ENCODE peak calls at places on chromosomes 6 and 20, in nine cellular contexts. B is AG04450, D is GM23338, T is foreskin fibroblast, S is fibroblast of pulmonary artery, P is RWPE1, I is PC-9, X is type B pancreatic cell, N is A549. Q is an unnamed sample.

GRCh38 chr6:39684790-39685485 is 40.3 kb downstream of the KIF6 start:
- DNase-seq in S (no peak), B (no peak), T (peak), D (no peak), P (no peak), I (peak), X (no peak), N (no peak), Q (no peak)

GRCh38 chr6:43054206-43054943 is 724 bp upstream of the CUL7 start:
- DNase-seq in S (no peak), B (no peak), X (no peak), T (no peak), N (no peak), P (no peak), I (no peak), D (peak), Q (no peak)

GRCh38 chr6:133466666-133467065 is 225.5 kb downstream of the EYA4 start:
- DNase-seq in T (no peak), B (no peak), I (no peak), D (no peak), N (no peak), P (no peak), X (no peak), S (peak), Q (no peak)

GRCh38 chr6:38234934-38235678 is 404.6 kb downstream of the BTBD9 start:
- DNase-seq in I (no peak), T (no peak), P (no peak), B (no peak), N (no peak), X (no peak), S (no peak), D (no peak), Q (no peak)

GRCh38 chr6:117840541-117840983 is 66.5 kb upstream of the SLC35F1 start:
- DNase-seq in I (peak), X (no peak), S (peak), B (no peak), P (peak), N (peak), D (peak), T (peak), Q (no peak)

GRCh38 chr20:53097371-53097770 is 125.2 kb downstream of the TSHZ2 start:
- DNase-seq in B (no peak), T (no peak), N (no peak), I (no peak), S (no peak), P (no peak), D (no peak), X (no peak), Q (no peak)

GRCh38 chr6:8063762-8064637 is at the start of gene BLOC1S5:
- DNase-seq in B (peak), D (peak), I (peak), S (peak), P (peak), T (peak), X (peak), N (peak), Q (peak)

GRCh38 chr6:74187811-74188210 is 491.8 kb downstream of the CD109 start:
- DNase-seq in X (no peak), I (no peak), N (no peak), D (no peak), S (no peak), B (no peak), P (no peak), T (no peak), Q (no peak)

GRCh38 chr6:17580518-17581048 is 19.5 kb upstream of the FAM8A1 start:
- DNase-seq in X (no peak), I (no peak), B (no peak), T (peak), S (peak), N (no peak), D (peak), P (peak), Q (no peak)

GRCh38 chr6:2576499-2576898 is 174.2 kb downstream of the MYLK4 start:
- DNase-seq in P (no peak), X (no peak), N (no peak), S (peak), I (no peak), D (no peak), B (no peak), T (no peak), Q (no peak)

GRCh38 chr20:22496817-22497216 is 87.6 kb downstream of the FOXA2 start:
- DNase-seq in T (no peak), N (no peak), S (no peak), B (no peak), P (peak), X (no peak), D (no peak), I (no peak), Q (no peak)

GRCh38 chr6:161169690-161170089 is 104.2 kb downstream of the AGPAT4 start:
- DNase-seq in N (no peak), I (no peak), S (peak), X (no peak), P (peak), D (no peak), T (peak), B (no peak), Q (no peak)

GRCh38 chr6:12103158-12103557 is 91.0 kb downstream of the HIVEP1 start:
- DNase-seq in P (no peak), B (no peak), X (no peak), T (no peak), N (no peak), D (no peak), S (no peak), I (no peak), Q (no peak)

GRCh38 chr6:95117236-95117635 is 460.1 kb upstream of the MANEA start:
- DNase-seq in T (no peak), I (peak), D (no peak), B (no peak), S (no peak), P (peak), X (no peak), N (no peak), Q (no peak)

GRCh38 chr6:43256670-43257664 is 13.7 kb downstream of the TTBK1 start:
- DNase-seq in P (no peak), D (no peak), T (no peak), B (no peak), N (no peak), S (no peak), X (no peak), I (no peak), Q (no peak)

GRCh38 chr20:34876161-34877001 is at the start of gene ACSS2:
- DNase-seq in B (peak), D (peak), X (peak), T (peak), I (peak), P (peak), N (peak), S (peak), Q (peak)

GRCh38 chr6:149236584-149236983 is 80.9 kb upstream of the TAB2 start:
- DNase-seq in B (no peak), S (peak), N (no peak), T (no peak), P (no peak), X (no peak), I (no peak), D (no peak), Q (no peak)

GRCh38 chr6:149118737-149119653 is 198.5 kb upstream of the TAB2 start:
- DNase-seq in P (no peak), I (no peak), N (no peak), X (no peak), D (no peak), B (no peak), S (no peak), T (no peak), Q (no peak)

GRCh38 chr6:17012421-17013225 is 89.2 kb upstream of the STMND1 start:
- DNase-seq in P (no peak), S (peak), N (no peak), D (peak), I (no peak), B (peak), X (no peak), T (peak), Q (no peak)

GRCh38 chr6:125985522-125985921 is 818 bp upstream of the TRMT11 start:
- DNase-seq in S (no peak), P (no peak), T (no peak), B (no peak), I (no peak), X (no peak), N (no peak), D (no peak), Q (no peak)

GRCh38 chr20:50624351-50625016 is 66.9 kb downstream of the RIPOR3 start:
- DNase-seq in X (no peak), B (no peak), P (peak), D (no peak), I (peak), T (no peak), S (no peak), N (no peak), Q (no peak)

GRCh38 chr20:11890331-11891080 is 27.2 kb upstream of the BTBD3 start:
- DNase-seq in I (peak), D (peak), S (peak), P (peak), T (peak), N (peak), X (peak), B (peak), Q (peak)

GRCh38 chr20:12110274-12110673 is 192.6 kb downstream of the BTBD3 start:
- DNase-seq in P (no peak), T (no peak), D (no peak), X (no peak), B (no peak), N (no peak), S (no peak), I (no peak), Q (no peak)

GRCh38 chr6:4383910-4384637 is 248.7 kb upstream of the ECI2 start:
- DNase-seq in S (no peak), T (no peak), P (no peak), I (no peak), N (no peak), D (no peak), B (no peak), X (no peak), Q (no peak)

GRCh38 chr6:4380881-4381281 is 245.5 kb upstream of the ECI2 start:
- DNase-seq in I (no peak), N (no peak), P (no peak), B (no peak), X (no peak), D (no peak), T (no peak), S (peak), Q (no peak)

GRCh38 chr6:4382362-4382853 is 247.0 kb upstream of the ECI2 start:
- DNase-seq in S (no peak), P (no peak), I (no peak), B (no peak), N (no peak), X (no peak), T (no peak), D (no peak), Q (no peak)

GRCh38 chr6:4381379-4381778 is 246.0 kb upstream of the ECI2 start:
- DNase-seq in P (no peak), X (no peak), I (no peak), N (no peak), D (no peak), T (peak), B (no peak), S (peak), Q (no peak)

DNA sequence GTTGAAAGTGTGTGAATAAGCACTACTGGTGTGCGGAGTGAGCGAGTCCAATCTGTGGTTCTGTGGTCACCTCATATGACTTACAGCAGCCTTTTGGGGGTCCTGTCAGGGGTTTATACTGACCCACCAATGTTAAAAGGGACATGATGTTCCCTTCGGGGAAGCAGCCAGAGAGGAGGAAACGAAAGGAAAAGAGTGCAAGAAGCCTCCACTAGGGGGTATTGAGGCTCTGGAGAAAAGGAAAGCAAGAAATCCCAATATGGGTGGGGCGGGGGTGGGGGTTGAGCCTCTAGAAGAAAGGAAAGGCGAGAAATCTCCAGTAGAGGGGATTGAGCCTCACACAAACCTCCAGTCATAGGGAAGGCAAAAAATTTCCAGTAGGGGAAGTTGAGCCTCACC is 249.3 kb upstream of the ECI2 start:
- DNase-seq in D (peak), P (no peak), N (no peak), T (no peak), S (no peak), X (no peak), I (no peak), B (no peak), Q (no peak)
- TF ChIP-seq CTCF in D (no peak), P (no peak), N (no peak), T (no peak), S (no peak), X (peak), I (no peak), B (no peak), Q (no peak)

DNA sequence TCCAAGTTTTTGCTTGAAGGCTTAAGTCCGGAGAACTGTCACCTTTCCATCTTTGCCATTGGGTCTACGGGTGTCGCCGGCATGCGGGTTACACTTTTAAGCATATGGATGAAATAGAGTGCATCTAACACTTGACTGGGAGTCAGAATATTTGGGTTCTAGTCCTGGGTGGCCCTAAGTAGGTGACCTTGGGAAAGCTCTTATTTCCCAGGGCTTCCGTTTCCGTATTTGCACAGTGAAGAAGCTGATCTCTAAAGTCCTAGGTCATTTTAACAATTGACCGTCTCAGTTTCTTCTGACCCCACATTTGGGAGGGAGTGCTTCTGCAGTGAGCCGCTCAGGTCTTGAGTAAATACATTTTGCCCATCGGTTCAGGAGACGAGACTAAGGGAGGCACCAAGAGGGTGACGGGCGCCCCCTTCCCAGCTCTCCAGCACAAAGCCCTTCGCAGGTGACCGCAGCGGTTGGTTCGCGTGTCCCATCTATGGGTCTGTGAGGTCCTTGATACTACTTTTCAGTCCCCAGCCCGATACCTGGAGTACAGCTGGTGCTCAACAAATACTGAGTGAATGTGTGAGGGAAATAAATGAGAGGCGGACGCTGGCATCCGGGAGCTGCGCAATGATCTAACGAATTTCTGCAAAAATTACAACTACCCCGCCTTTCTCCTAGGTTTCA is 580 bp upstream of the BLTP3A start:
- DNase-seq in N (peak), P (no peak), T (peak), S (peak), D (peak), X (peak), I (no peak), B (no peak), Q (peak)
- TF ChIP-seq CTCF in N (peak), P (peak), T (peak), S (no peak), D (peak), X (peak), I (peak), B (peak), Q (no peak)

GRCh38 chr6:32825966-32826365 is 9.2 kb upstream of the HLA-DOB start:
- DNase-seq in S (peak), X (no peak), T (peak), P (no peak), B (no peak), N (no peak), D (peak), I (no peak), Q (no peak)
- TF ChIP-seq CTCF in S (peak), X (peak), T (peak), P (peak), B (peak), N (peak), D (peak), I (peak), Q (no peak)

DNA sequence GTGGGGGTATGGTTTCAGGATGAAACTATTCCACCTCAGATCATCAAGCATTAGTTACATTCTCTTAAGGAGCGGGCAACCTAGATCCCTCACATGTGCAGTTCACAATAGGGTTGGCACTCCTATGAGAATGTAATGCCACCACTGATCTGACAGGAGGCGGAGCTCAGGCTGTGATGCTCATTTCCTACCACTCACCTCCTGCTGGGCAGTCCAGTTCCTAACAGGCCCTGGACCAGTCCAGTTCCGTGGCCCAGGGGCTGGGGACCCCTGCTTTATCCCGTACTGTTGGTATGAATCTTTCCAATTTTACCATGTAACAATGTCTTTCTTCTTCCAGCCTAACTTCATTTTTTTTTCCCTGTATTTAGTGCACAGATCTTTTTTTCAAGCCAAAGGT is 94.9 kb downstream of the OGFRL1 start:
- DNase-seq in B (no peak), I (no peak), X (no peak), D (no peak), P (no peak), N (no peak), T (no peak), S (no peak), Q (no peak)
- TF ChIP-seq CTCF in B (no peak), I (no peak), X (no peak), D (no peak), P (no peak), N (no peak), T (no peak), S (peak), Q (no peak)

DNA sequence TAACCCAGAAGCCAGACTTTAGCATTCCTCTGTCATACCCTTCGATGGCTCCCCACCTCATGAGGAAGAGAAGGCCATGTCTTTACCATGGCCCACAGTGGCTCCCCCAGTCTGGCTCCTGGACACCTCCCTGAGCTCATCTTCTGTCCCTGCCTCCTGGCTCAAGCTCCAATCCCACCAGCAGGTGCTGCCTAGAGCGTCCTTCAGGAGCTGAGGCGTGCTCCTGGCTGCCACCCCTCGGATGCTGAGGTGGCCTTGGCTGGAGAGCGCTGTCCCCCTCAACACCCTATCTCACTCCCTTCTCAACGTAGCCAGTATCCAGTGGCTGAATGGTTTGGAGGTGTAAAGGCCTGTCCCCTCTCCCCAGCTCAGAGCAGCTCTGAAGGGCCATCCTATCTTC is 47.4 kb upstream of the RANBP9 start:
- DNase-seq in I (no peak), T (no peak), S (no peak), P (no peak), B (no peak), X (no peak), N (no peak), D (no peak), Q (no peak)
- TF ChIP-seq CTCF in I (no peak), T (no peak), S (no peak), P (no peak), B (no peak), X (no peak), N (no peak), D (no peak), Q (no peak)

GRCh38 chr6:129670634-129671033 is 39.3 kb downstream of the ARHGAP18 start:
- DNase-seq in D (no peak), N (no peak), T (no peak), I (no peak), B (no peak), P (no peak), S (no peak), X (no peak), Q (no peak)

GRCh38 chr6:129673758-129674157 is 36.2 kb downstream of the ARHGAP18 start:
- DNase-seq in D (no peak), X (no peak), N (no peak), P (no peak), T (peak), I (peak), B (no peak), S (no peak), Q (no peak)

GRCh38 chr6:129672345-129672691 is 37.7 kb downstream of the ARHGAP18 start:
- DNase-seq in X (no peak), T (no peak), I (no peak), P (no peak), D (no peak), S (peak), B (no peak), N (no peak), Q (no peak)

GRCh38 chr6:129672883-129673631 is 36.9 kb downstream of the ARHGAP18 start:
- DNase-seq in D (no peak), T (peak), P (peak), X (no peak), N (no peak), I (peak), S (peak), B (peak), Q (no peak)

GRCh38 chr6:129671442-129672344 is 38.3 kb downstream of the ARHGAP18 start:
- DNase-seq in D (peak), S (no peak), X (no peak), P (no peak), N (no peak), I (no peak), B (no peak), T (no peak), Q (peak)
- TF ChIP-seq CTCF in D (peak), S (no peak), X (no peak), P (no peak), N (no peak), I (no peak), B (no peak), T (no peak), Q (no peak)